ENCODE peak calls at places on chromosomes 3 and 15, in eight cellular contexts. D, M, J, V, Z, E, C and U are unnamed samples.

GRCh38 chr3:25843332-25843731 is 53.4 kb downstream of the OXSM start:
- DNase-seq in J (peak; percentile 11), E (no peak), Z (no peak), M (no peak), V (no peak), C (no peak), D (no peak), U (no peak)

GRCh38 chr15:71451080-71451479 is 335.8 kb downstream of the THSD4 start:
- DNase-seq in Z (no peak), V (no peak), J (no peak), D (no peak), C (no peak), M (no peak), E (no peak), U (no peak)

GRCh38 chr3:129289201-129289921 is 10.7 kb downstream of the HMCES start:
- DNase-seq in C (no peak), E (no peak), Z (no peak), M (no peak), V (peak; percentile 22), J (no peak), D (no peak), U (no peak)

GRCh38 chr3:22263042-22263441 is 512.0 kb upstream of the ZNF385D start:
- DNase-seq in M (no peak), Z (no peak), C (no peak), V (no peak), J (no peak), E (no peak), D (no peak), U (peak; percentile 0)

GRCh38 chr15:59178151-59178705 is 28.4 kb upstream of the LDHAL6B start:
- DNase-seq in D (no peak), C (no peak), J (no peak), E (no peak), M (no peak), V (peak; percentile 44), Z (no peak), U (no peak)

GRCh38 chr3:152554980-152555379 is 280.0 kb upstream of the P2RY1 start:
- DNase-seq in J (no peak), D (no peak), Z (no peak), V (no peak), E (no peak), C (no peak), M (no peak), U (no peak)

GRCh38 chr3:21839592-21839991 is 88.6 kb upstream of the ZNF385D start:
- DNase-seq in J (peak; percentile 4), Z (no peak), C (no peak), M (no peak), E (no peak), V (no peak), D (no peak), U (peak; percentile 24)

GRCh38 chr3:52742418-52743041 is 28.2 kb downstream of the NEK4 start:
- DNase-seq in V (no peak), E (no peak), D (no peak), C (no peak), M (no peak), J (peak; percentile 33), Z (no peak), U (peak; percentile 44)

GRCh38 chr3:94171954-94172353 is 109.1 kb downstream of the NSUN3 start:
- DNase-seq in M (no peak), J (no peak), V (no peak), E (no peak), Z (no peak), C (no peak), D (no peak), U (no peak)

GRCh38 chr15:78302579-78302978 is 3.2 kb upstream of the SKIC8 start:
- DNase-seq in D (no peak), Z (no peak), C (no peak), J (no peak), M (no peak), E (no peak), V (no peak), U (peak; percentile 58)

GRCh38 chr15:88699861-88700260 is 61.0 kb downstream of the ISG20 start:
- DNase-seq in V (no peak), C (peak; percentile 72), Z (no peak), D (no peak), E (no peak), J (no peak), M (no peak), U (no peak)

GRCh38 chr3:111619833-111620232 is 24.7 kb upstream of the ZBED2 start:
- DNase-seq in C (no peak), D (no peak), J (peak; percentile 16), V (no peak), E (no peak), M (no peak), Z (no peak), U (no peak)

GRCh38 chr3:32175607-32176197 is 62.8 kb upstream of the CMTM8 start:
- DNase-seq in J (peak; percentile 75), V (no peak), D (no peak), C (peak; percentile 43), E (peak; percentile 47), M (no peak), Z (no peak), U (peak; percentile 75)

GRCh38 chr15:70035051-70035718 is 62.5 kb downstream of the TLE3 start:
- DNase-seq in J (no peak), C (no peak), D (no peak), E (no peak), V (peak; percentile 53), M (no peak), Z (peak; percentile 22), U (no peak)

GRCh38 chr15:99451484-99451883 is 114.3 kb upstream of the MEF2A start:
- DNase-seq in Z (no peak), V (no peak), D (no peak), M (no peak), J (no peak), E (no peak), C (peak; percentile 75), U (no peak)

GRCh38 chr3:179833294-179833693 is 180.5 kb downstream of the USP13 start:
- DNase-seq in V (no peak), E (no peak), J (no peak), Z (no peak), D (no peak), M (no peak), C (no peak), U (no peak)

GRCh38 chr3:69144631-69145244 is 22.3 kb upstream of the LMOD3 start:
- DNase-seq in V (no peak), J (no peak), C (no peak), D (no peak), Z (no peak), M (no peak), E (no peak), U (peak; percentile 28)

DNA sequence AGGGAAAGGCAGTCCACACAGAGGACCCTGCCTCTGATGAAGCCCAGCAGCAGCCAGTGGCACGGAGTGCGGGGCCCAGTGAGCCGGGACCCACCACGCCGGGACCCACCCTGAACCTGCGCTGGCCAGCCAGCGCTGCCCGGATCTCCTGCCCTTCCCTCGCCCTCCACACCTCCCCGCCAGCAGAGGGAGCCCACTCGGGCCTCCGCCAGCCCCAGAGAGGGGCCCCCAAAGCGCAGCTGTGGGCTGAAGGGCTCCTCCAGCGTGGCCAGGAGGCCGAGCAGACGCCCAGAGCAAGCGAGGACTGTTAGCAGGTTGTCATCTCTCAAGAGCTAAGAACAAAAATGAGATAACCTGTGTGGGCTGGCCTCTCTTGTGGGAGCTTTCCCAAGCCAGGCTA is 81.3 kb upstream of the ATP10A start:
- DNase-seq in E (no peak), M (no peak), D (no peak), J (no peak), C (no peak), Z (no peak), V (no peak), U (no peak)
- TF ChIP-seq CTCF in E (no peak), M (no peak), D (no peak), J (no peak), C (no peak), Z (no peak), V (no peak), U (no peak)

DNA sequence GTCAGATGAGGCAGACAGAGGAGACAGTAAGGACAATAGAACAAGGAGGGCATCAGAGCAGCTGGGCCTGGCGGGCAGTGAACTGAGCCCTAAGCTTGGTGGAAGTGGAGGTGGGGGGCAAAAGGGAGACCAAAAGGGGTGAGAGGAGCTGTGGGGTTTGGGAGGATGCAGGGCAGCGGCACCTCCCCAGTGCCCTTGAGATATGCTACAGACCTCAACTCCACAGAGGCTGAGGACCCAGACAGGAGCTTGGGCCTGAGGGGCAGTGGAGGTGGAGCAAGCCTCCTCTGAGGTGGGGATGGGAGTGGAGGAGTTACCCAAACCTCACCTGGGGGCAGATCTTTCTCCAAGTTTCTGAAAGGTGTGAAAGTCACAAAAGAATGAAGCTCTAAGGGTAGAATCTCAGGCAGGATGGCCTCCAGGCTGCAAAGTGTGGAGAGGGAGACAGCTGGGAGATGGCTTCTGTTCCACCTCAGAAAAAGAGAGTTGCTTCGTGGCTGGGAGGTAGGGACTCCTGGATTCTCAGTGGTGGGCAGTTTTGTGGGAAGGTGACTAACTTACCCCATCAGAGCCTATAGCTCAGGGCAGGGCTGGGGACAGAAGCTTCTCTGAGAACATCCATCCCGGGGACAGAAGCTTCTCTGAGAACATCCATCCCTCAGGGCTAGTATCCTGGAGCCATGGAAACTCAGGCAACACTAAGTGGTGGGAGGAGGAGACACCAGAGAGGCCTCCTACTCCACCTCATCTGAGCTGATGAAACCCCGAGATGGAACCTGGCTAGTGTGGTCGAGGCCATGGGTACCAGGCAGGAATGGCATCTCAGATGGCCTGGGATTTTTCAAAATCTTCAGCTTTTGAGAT is 2.3 kb upstream of the CLK3 start:
- DNase-seq in V (peak; percentile 61), J (no peak), Z (no peak), C (no peak), D (no peak), M (no peak), E (no peak), U (no peak)
- TF ChIP-seq POLR2A in V (no peak), J (no peak), Z (no peak), C (no peak), D (no peak), M (no peak), E (no peak), U (no peak)

GRCh38 chr15:36645106-36645505 is 65.7 kb downstream of the CDIN1 start:
- DNase-seq in V (no peak), J (peak; percentile 3), M (no peak), C (no peak), E (no peak), D (no peak), Z (no peak), U (no peak)
- TF ChIP-seq CTCF in V (no peak), J (no peak), M (peak; percentile 29), C (no peak), E (no peak), D (no peak), Z (no peak), U (no peak)

DNA sequence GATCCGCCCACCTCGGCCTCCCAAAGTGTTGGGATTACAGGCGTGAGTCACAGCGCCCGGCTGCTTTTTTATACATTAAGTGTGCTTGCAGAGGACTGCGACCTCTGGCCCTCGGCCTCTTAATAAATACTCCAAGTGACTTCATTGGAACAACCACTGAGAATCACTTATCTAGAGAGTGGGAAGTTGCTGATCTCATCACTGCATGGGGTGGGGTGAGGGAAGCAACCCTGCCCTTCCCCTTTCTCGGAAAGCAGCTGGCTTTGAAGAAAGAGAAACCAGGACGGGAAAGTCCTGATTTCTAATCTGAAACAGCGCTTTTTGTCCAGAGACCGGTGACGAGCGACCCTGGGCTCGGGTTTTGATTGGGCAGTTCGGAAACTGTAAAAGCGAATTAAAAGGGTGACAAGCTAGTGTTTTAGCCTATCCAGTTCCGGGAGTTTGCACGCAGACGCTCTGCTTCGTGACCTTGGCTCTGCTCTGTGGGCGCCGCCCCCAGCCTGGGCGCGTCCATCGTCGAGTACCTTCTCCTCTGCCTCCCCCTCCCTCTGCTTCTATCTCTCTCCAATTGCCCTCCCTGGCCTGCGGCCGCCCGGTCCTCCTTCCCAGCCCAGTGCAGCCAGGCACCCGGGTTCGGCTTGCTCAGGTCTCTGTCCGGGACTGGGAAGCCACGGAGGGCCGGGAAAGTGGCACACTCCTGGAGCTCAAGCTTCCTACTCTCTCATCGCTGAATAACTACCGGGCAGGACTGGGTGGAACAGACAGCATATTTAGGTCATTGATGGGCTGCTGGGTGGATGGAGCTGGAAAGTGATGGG is 7.5 kb upstream of the TRIM69 start:
- DNase-seq in C (peak; percentile 99), E (peak; percentile 93), J (peak; percentile 95), Z (peak; percentile 91), D (peak; percentile 97), M (peak; percentile 86), V (peak; percentile 98), U (peak; percentile 96)
- TF ChIP-seq POLR2A in C (peak; percentile 54), E (peak; percentile 65), J (peak; percentile 65), Z (peak; percentile 76), D (peak; percentile 79), M (peak; percentile 98), V (peak; percentile 72), U (peak; percentile 74)